ENCODE peak calls at places on chromosomes 3 and 15, in five cellular contexts. One of them, this sample, is unnamed.

GRCh38 chr3:42937334-42937733 is 31.4 kb downstream of the ZNF662 start:
- DNase-seq in IMR-90: no peak
- DNase-seq in HFF-Myc: no peak
- DNase-seq in neural crest cell: no peak
- DNase-seq in CD8-positive, alpha-beta T cell: no peak
- DNase-seq in this sample: no peak

GRCh38 chr3:43394071-43394501 is 107.7 kb downstream of the SNRK start:
- DNase-seq in IMR-90: peak; percentile 44
- DNase-seq in HFF-Myc: no peak
- DNase-seq in neural crest cell: no peak
- DNase-seq in CD8-positive, alpha-beta T cell: no peak
- DNase-seq in this sample: no peak

GRCh38 chr15:41943543-41944312 is 28.6 kb downstream of the EHD4 start:
- DNase-seq in IMR-90: no peak
- DNase-seq in HFF-Myc: no peak
- DNase-seq in neural crest cell: no peak
- DNase-seq in CD8-positive, alpha-beta T cell: no peak
- DNase-seq in this sample: no peak

GRCh38 chr15:25838871-25839195 is 24.3 kb downstream of the ATP10A start:
- DNase-seq in IMR-90: no peak
- DNase-seq in HFF-Myc: no peak
- DNase-seq in neural crest cell: no peak
- DNase-seq in CD8-positive, alpha-beta T cell: no peak
- DNase-seq in this sample: no peak

GRCh38 chr3:133040696-133041523 is 2.7 kb downstream of the TMEM108 start:
- DNase-seq in IMR-90: peak; percentile 71
- DNase-seq in HFF-Myc: peak; percentile 41
- DNase-seq in neural crest cell: peak; percentile 85
- DNase-seq in CD8-positive, alpha-beta T cell: no peak
- DNase-seq in this sample: peak; percentile 69

GRCh38 chr3:104885214-104885814 is 481.4 kb upstream of the ALCAM start:
- DNase-seq in IMR-90: peak; percentile 28
- DNase-seq in HFF-Myc: no peak
- DNase-seq in neural crest cell: no peak
- DNase-seq in CD8-positive, alpha-beta T cell: no peak
- DNase-seq in this sample: no peak

GRCh38 chr3:13166243-13167063 is 93.2 kb upstream of the IQSEC1 start:
- DNase-seq in IMR-90: no peak
- DNase-seq in HFF-Myc: no peak
- DNase-seq in neural crest cell: no peak
- DNase-seq in CD8-positive, alpha-beta T cell: no peak
- DNase-seq in this sample: no peak

GRCh38 chr3:153756816-153757215 is 364.4 kb upstream of the ARHGEF26 start:
- DNase-seq in IMR-90: no peak
- DNase-seq in HFF-Myc: no peak
- DNase-seq in neural crest cell: no peak
- DNase-seq in CD8-positive, alpha-beta T cell: no peak
- DNase-seq in this sample: no peak

GRCh38 chr3:150443331-150443741 is 35.2 kb downstream of the TSC22D2 start:
- DNase-seq in IMR-90: peak; percentile 80
- DNase-seq in HFF-Myc: no peak
- DNase-seq in neural crest cell: no peak
- DNase-seq in CD8-positive, alpha-beta T cell: no peak
- DNase-seq in this sample: no peak

GRCh38 chr3:53255775-53256703 is at the start of gene TKT:
- DNase-seq in IMR-90: peak; percentile 87
- DNase-seq in HFF-Myc: no peak
- DNase-seq in neural crest cell: peak; percentile 64
- DNase-seq in CD8-positive, alpha-beta T cell: peak; percentile 72
- DNase-seq in this sample: peak; percentile 96

GRCh38 chr3:170622369-170623159 is 36.7 kb upstream of the SLC7A14 start:
- DNase-seq in IMR-90: peak; percentile 99
- DNase-seq in HFF-Myc: peak; percentile 100
- DNase-seq in neural crest cell: no peak
- DNase-seq in CD8-positive, alpha-beta T cell: no peak
- DNase-seq in this sample: peak; percentile 18

GRCh38 chr3:99633887-99634558 is 4.4 kb upstream of the COL8A1 start:
- DNase-seq in IMR-90: no peak
- DNase-seq in HFF-Myc: no peak
- DNase-seq in neural crest cell: no peak
- DNase-seq in CD8-positive, alpha-beta T cell: no peak
- DNase-seq in this sample: no peak

GRCh38 chr3:66692751-66693140 is 191.9 kb upstream of the LRIG1 start:
- DNase-seq in IMR-90: no peak
- DNase-seq in HFF-Myc: no peak
- DNase-seq in neural crest cell: no peak
- DNase-seq in CD8-positive, alpha-beta T cell: no peak
- DNase-seq in this sample: no peak

GRCh38 chr3:111252795-111253194 is 181.2 kb downstream of the NECTIN3 start:
- DNase-seq in IMR-90: peak; percentile 51
- DNase-seq in HFF-Myc: no peak
- DNase-seq in neural crest cell: no peak
- DNase-seq in CD8-positive, alpha-beta T cell: no peak
- DNase-seq in this sample: no peak

GRCh38 chr3:158649791-158650190 is 5.5 kb downstream of the GFM1 start:
- DNase-seq in IMR-90: no peak
- DNase-seq in HFF-Myc: no peak
- DNase-seq in neural crest cell: no peak
- DNase-seq in CD8-positive, alpha-beta T cell: no peak
- DNase-seq in this sample: no peak

GRCh38 chr15:39171944-39172368 is 408.9 kb upstream of the THBS1 start:
- DNase-seq in IMR-90: peak; percentile 99
- DNase-seq in HFF-Myc: peak; percentile 98
- DNase-seq in neural crest cell: no peak
- DNase-seq in CD8-positive, alpha-beta T cell: no peak
- DNase-seq in this sample: no peak

GRCh38 chr3:173890091-173890490 is 492.5 kb downstream of the NLGN1 start:
- DNase-seq in IMR-90: no peak
- DNase-seq in HFF-Myc: no peak
- DNase-seq in neural crest cell: no peak
- DNase-seq in CD8-positive, alpha-beta T cell: no peak
- DNase-seq in this sample: no peak

GRCh38 chr3:123870033-123870432 is 14.1 kb downstream of the MYLK start:
- DNase-seq in IMR-90: peak; percentile 24
- DNase-seq in HFF-Myc: no peak
- DNase-seq in neural crest cell: no peak
- DNase-seq in CD8-positive, alpha-beta T cell: no peak
- DNase-seq in this sample: no peak

GRCh38 chr3:190183121-190183520 is 62.4 kb upstream of the P3H2 start:
- DNase-seq in IMR-90: peak; percentile 98
- DNase-seq in HFF-Myc: peak; percentile 86
- DNase-seq in neural crest cell: no peak
- DNase-seq in CD8-positive, alpha-beta T cell: no peak
- DNase-seq in this sample: no peak

GRCh38 chr3:189773056-189773455 is 141.9 kb downstream of the TP63 start:
- DNase-seq in IMR-90: peak; percentile 72
- DNase-seq in HFF-Myc: no peak
- DNase-seq in neural crest cell: no peak
- DNase-seq in CD8-positive, alpha-beta T cell: no peak
- DNase-seq in this sample: no peak

GRCh38 chr3:71304684-71305083 is 278.8 kb downstream of the FOXP1 start:
- DNase-seq in IMR-90: peak; percentile 72
- DNase-seq in HFF-Myc: no peak
- DNase-seq in neural crest cell: no peak
- DNase-seq in CD8-positive, alpha-beta T cell: no peak
- DNase-seq in this sample: no peak
- TF ChIP-seq CTCF in IMR-90: peak; percentile 69
- TF ChIP-seq CTCF in HFF-Myc: no peak
- TF ChIP-seq CTCF in neural crest cell: peak; percentile 53
- TF ChIP-seq CTCF in CD8-positive, alpha-beta T cell: peak; percentile 58
- TF ChIP-seq CTCF in this sample: no peak

DNA sequence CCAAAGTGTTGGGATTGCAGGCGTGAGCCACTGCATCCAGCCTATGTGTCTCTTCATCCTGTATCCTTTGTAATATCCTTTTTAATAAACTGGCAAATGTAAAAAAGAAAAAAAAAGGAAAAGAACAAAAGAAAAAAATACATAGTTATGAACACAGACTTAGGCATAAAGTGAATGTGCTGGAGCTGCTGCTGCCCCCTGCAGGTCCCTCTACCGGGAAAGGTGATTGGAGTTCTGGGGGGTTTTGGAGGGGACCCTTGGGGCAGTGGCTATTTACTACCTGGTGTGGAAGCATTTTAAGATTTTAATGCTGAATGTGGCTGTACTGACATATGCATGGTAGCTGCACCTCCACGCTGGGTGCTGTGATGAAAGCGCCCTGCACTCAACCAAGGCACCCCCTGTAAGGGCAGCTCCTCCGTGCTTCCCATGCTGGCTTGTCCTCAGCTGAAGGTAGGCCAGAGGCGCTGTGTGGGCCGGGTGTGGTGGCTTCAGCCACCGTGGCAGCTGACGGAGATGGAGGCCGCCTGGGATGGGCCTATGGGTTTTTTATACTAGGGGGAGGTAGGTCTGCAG is 49.9 kb downstream of the RPLP1 start:
- DNase-seq in IMR-90: no peak
- DNase-seq in HFF-Myc: no peak
- DNase-seq in neural crest cell: no peak
- DNase-seq in CD8-positive, alpha-beta T cell: no peak
- DNase-seq in this sample: no peak
- TF ChIP-seq CTCF in IMR-90: no peak
- TF ChIP-seq CTCF in HFF-Myc: peak; percentile 33
- TF ChIP-seq CTCF in neural crest cell: peak; percentile 25
- TF ChIP-seq CTCF in CD8-positive, alpha-beta T cell: no peak
- TF ChIP-seq CTCF in this sample: no peak

GRCh38 chr15:40272713-40273056 is 10.2 kb downstream of the ANKRD63 start:
- DNase-seq in IMR-90: no peak
- DNase-seq in HFF-Myc: no peak
- DNase-seq in neural crest cell: no peak
- DNase-seq in CD8-positive, alpha-beta T cell: no peak
- DNase-seq in this sample: no peak
- TF ChIP-seq CTCF in IMR-90: peak; percentile 27
- TF ChIP-seq CTCF in HFF-Myc: peak; percentile 20
- TF ChIP-seq CTCF in neural crest cell: no peak
- TF ChIP-seq CTCF in CD8-positive, alpha-beta T cell: no peak
- TF ChIP-seq CTCF in this sample: peak; percentile 9

DNA sequence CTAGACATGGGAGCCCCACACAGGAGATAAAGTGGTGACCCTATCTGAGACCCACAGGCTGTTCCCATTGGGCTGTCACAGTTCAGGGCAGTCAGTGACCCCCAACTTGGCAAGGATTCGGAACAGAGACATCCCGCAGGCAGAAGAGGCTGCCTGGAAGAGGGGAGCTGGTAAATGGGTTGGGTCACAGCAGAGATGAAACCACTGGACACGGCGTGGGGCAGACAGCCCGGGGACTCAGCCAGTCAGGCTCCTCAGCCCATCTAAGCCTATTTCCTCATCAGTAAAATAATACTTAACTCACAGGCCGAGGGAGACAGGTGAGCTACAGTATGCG is 1.8 kb downstream of the CLN6 start:
- DNase-seq in IMR-90: no peak
- DNase-seq in HFF-Myc: no peak
- DNase-seq in neural crest cell: no peak
- DNase-seq in CD8-positive, alpha-beta T cell: no peak
- DNase-seq in this sample: no peak
- TF ChIP-seq CTCF in IMR-90: no peak
- TF ChIP-seq CTCF in HFF-Myc: no peak
- TF ChIP-seq CTCF in neural crest cell: no peak
- TF ChIP-seq CTCF in CD8-positive, alpha-beta T cell: no peak
- TF ChIP-seq CTCF in this sample: no peak

GRCh38 chr15:51759557-51760070 is 8.2 kb downstream of the TMOD2 start:
- DNase-seq in IMR-90: peak; percentile 97
- DNase-seq in HFF-Myc: no peak
- DNase-seq in neural crest cell: no peak
- DNase-seq in CD8-positive, alpha-beta T cell: no peak
- DNase-seq in this sample: no peak
- TF ChIP-seq CTCF in IMR-90: peak; percentile 7
- TF ChIP-seq CTCF in HFF-Myc: peak; percentile 25
- TF ChIP-seq CTCF in neural crest cell: no peak
- TF ChIP-seq CTCF in CD8-positive, alpha-beta T cell: no peak
- TF ChIP-seq CTCF in this sample: no peak

GRCh38 chr3:49656541-49657112 is 17.5 kb upstream of the APEH start:
- DNase-seq in IMR-90: no peak
- DNase-seq in HFF-Myc: no peak
- DNase-seq in neural crest cell: no peak
- DNase-seq in CD8-positive, alpha-beta T cell: no peak
- DNase-seq in this sample: no peak
- TF ChIP-seq CTCF in IMR-90: peak; percentile 10
- TF ChIP-seq CTCF in HFF-Myc: no peak
- TF ChIP-seq CTCF in neural crest cell: no peak
- TF ChIP-seq CTCF in CD8-positive, alpha-beta T cell: no peak
- TF ChIP-seq CTCF in this sample: no peak

GRCh38 chr3:55549172-55549571 is 62.1 kb upstream of the WNT5A start:
- DNase-seq in IMR-90: peak; percentile 44
- DNase-seq in HFF-Myc: peak; percentile 77
- DNase-seq in neural crest cell: no peak
- DNase-seq in CD8-positive, alpha-beta T cell: no peak
- DNase-seq in this sample: no peak
- TF ChIP-seq CTCF in IMR-90: peak; percentile 25
- TF ChIP-seq CTCF in HFF-Myc: peak; percentile 50
- TF ChIP-seq CTCF in neural crest cell: peak; percentile 48
- TF ChIP-seq CTCF in CD8-positive, alpha-beta T cell: no peak
- TF ChIP-seq CTCF in this sample: no peak

GRCh38 chr3:46449755-46450552 is 14.8 kb downstream of the LTF start:
- DNase-seq in IMR-90: peak; percentile 8
- DNase-seq in HFF-Myc: no peak
- DNase-seq in neural crest cell: no peak
- DNase-seq in CD8-positive, alpha-beta T cell: no peak
- DNase-seq in this sample: no peak
- TF ChIP-seq CTCF in IMR-90: peak; percentile 50
- TF ChIP-seq CTCF in HFF-Myc: peak; percentile 76
- TF ChIP-seq CTCF in neural crest cell: peak; percentile 63
- TF ChIP-seq CTCF in CD8-positive, alpha-beta T cell: peak; percentile 33
- TF ChIP-seq CTCF in this sample: peak; percentile 31

GRCh38 chr3:21752749-21753347 is 1.8 kb upstream of the ZNF385D start:
- DNase-seq in IMR-90: peak; percentile 49
- DNase-seq in HFF-Myc: peak; percentile 33
- DNase-seq in neural crest cell: no peak
- DNase-seq in CD8-positive, alpha-beta T cell: no peak
- DNase-seq in this sample: no peak
- TF ChIP-seq CTCF in IMR-90: peak; percentile 52
- TF ChIP-seq CTCF in HFF-Myc: peak; percentile 60
- TF ChIP-seq CTCF in neural crest cell: peak; percentile 66
- TF ChIP-seq CTCF in CD8-positive, alpha-beta T cell: no peak
- TF ChIP-seq CTCF in this sample: peak; percentile 92

GRCh38 chr15:59424626-59425025 is 13.4 kb upstream of the FAM81A start:
- DNase-seq in IMR-90: no peak
- DNase-seq in HFF-Myc: no peak
- DNase-seq in neural crest cell: no peak
- DNase-seq in CD8-positive, alpha-beta T cell: no peak
- DNase-seq in this sample: no peak

GRCh38 chr15:59420108-59420507 is 17.9 kb upstream of the FAM81A start:
- DNase-seq in IMR-90: no peak
- DNase-seq in HFF-Myc: no peak
- DNase-seq in neural crest cell: no peak
- DNase-seq in CD8-positive, alpha-beta T cell: no peak
- DNase-seq in this sample: no peak

DNA sequence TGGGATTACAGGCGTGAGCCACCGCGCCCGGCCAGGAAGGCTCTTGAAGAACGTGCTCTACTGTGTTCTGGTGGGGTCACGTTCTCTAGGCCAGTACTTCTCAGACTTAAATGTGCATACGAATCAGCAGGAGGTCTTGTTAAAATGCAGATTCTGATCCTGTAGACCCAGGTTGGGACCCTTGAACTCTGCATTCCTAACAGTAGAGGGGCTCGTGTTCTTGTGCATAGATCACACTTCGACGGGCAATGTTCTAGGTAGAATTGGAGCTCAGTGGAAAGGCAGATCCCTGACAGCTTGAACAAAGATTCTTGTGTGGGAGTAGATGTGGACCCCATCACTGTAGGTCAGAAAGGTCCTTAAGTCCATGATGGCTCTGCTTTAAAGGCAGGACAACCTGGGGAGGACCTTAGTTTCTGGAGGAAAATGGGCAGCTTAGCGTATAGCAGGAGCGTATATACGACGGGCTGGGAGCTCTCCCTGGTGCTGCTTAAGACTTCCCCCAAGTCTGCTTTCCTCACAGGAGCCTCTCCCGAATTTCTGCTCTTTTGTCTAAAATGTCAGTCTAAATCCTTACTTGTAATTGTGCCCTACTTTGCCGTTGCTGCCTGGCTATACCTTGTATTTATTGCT is 16.9 kb upstream of the FAM81A start:
- DNase-seq in IMR-90: peak; percentile 55
- DNase-seq in HFF-Myc: no peak
- DNase-seq in neural crest cell: no peak
- DNase-seq in CD8-positive, alpha-beta T cell: no peak
- DNase-seq in this sample: no peak
- TF ChIP-seq CTCF in IMR-90: no peak
- TF ChIP-seq CTCF in HFF-Myc: no peak
- TF ChIP-seq CTCF in neural crest cell: peak; percentile 20
- TF ChIP-seq CTCF in CD8-positive, alpha-beta T cell: no peak
- TF ChIP-seq CTCF in this sample: no peak

This sample was measured in D721Med.